ENCODE peak calls at places on chromosomes 7 and 10, in six cellular contexts. One of them, this sample, is unnamed.

GRCh38 chr10:126135177-126135576 is 238.8 kb downstream of the FANK1 start:
- DNase-seq in hepatocyte: no peak
- DNase-seq in brain microvascular endothelial cell: no peak
- DNase-seq in T-helper 2 cell: no peak
- DNase-seq in AG20443: no peak
- DNase-seq in endothelial cell: no peak
- DNase-seq in this sample: no peak

GRCh38 chr7:75966209-75966961 is 28.0 kb downstream of the TMEM120A start:
- DNase-seq in hepatocyte: peak; percentile 4
- DNase-seq in T-helper 2 cell: no peak
- DNase-seq in endothelial cell: no peak
- DNase-seq in brain microvascular endothelial cell: no peak
- DNase-seq in AG20443: peak; percentile 85
- DNase-seq in this sample: no peak

GRCh38 chr7:28410628-28411578 is 1.4 kb upstream of the CREB5 start:
- DNase-seq in T-helper 2 cell: no peak
- DNase-seq in endothelial cell: no peak
- DNase-seq in hepatocyte: peak; percentile 71
- DNase-seq in brain microvascular endothelial cell: peak; percentile 60
- DNase-seq in AG20443: peak; percentile 16
- DNase-seq in this sample: peak; percentile 24

GRCh38 chr7:93964813-93965212 is 39.3 kb downstream of the BET1 start:
- DNase-seq in brain microvascular endothelial cell: no peak
- DNase-seq in T-helper 2 cell: no peak
- DNase-seq in AG20443: no peak
- DNase-seq in endothelial cell: no peak
- DNase-seq in hepatocyte: no peak
- DNase-seq in this sample: no peak

GRCh38 chr7:16492513-16493062 is 27.1 kb upstream of the SOSTDC1 start:
- DNase-seq in brain microvascular endothelial cell: peak; percentile 56
- DNase-seq in hepatocyte: peak; percentile 46
- DNase-seq in T-helper 2 cell: no peak
- DNase-seq in AG20443: no peak
- DNase-seq in endothelial cell: no peak
- DNase-seq in this sample: no peak

GRCh38 chr7:108083980-108084379 is 46.2 kb downstream of the LAMB4 start:
- DNase-seq in T-helper 2 cell: no peak
- DNase-seq in hepatocyte: no peak
- DNase-seq in AG20443: peak; percentile 38
- DNase-seq in endothelial cell: no peak
- DNase-seq in brain microvascular endothelial cell: no peak
- DNase-seq in this sample: no peak

GRCh38 chr10:79246209-79246581 is 101.1 kb upstream of the PPIF start:
- DNase-seq in endothelial cell: no peak
- DNase-seq in brain microvascular endothelial cell: no peak
- DNase-seq in T-helper 2 cell: no peak
- DNase-seq in hepatocyte: no peak
- DNase-seq in AG20443: peak; percentile 59
- DNase-seq in this sample: no peak

GRCh38 chr10:73889014-73889413 is 14.7 kb upstream of the CAMK2G start:
- DNase-seq in AG20443: peak; percentile 54
- DNase-seq in hepatocyte: peak; percentile 45
- DNase-seq in endothelial cell: no peak
- DNase-seq in brain microvascular endothelial cell: peak; percentile 45
- DNase-seq in T-helper 2 cell: no peak
- DNase-seq in this sample: no peak

GRCh38 chr10:7119325-7120015 is 291.4 kb downstream of the SFMBT2 start:
- DNase-seq in brain microvascular endothelial cell: no peak
- DNase-seq in T-helper 2 cell: no peak
- DNase-seq in hepatocyte: no peak
- DNase-seq in AG20443: no peak
- DNase-seq in endothelial cell: no peak
- DNase-seq in this sample: no peak

GRCh38 chr7:13541326-13541725 is 448.1 kb downstream of the ETV1 start:
- DNase-seq in endothelial cell: no peak
- DNase-seq in hepatocyte: no peak
- DNase-seq in T-helper 2 cell: no peak
- DNase-seq in brain microvascular endothelial cell: no peak
- DNase-seq in AG20443: no peak
- DNase-seq in this sample: no peak

GRCh38 chr7:1210979-1211608 is 21.6 kb upstream of the UNCX start:
- DNase-seq in AG20443: no peak
- DNase-seq in endothelial cell: no peak
- DNase-seq in brain microvascular endothelial cell: no peak
- DNase-seq in T-helper 2 cell: no peak
- DNase-seq in hepatocyte: no peak
- DNase-seq in this sample: no peak